ENCODE peak calls at places on chromosomes 16 and 17, in five cellular contexts. Q, Z, N, H and O are unnamed samples.

GRCh38 chr16:17467923-17468540 is 2.7 kb downstream of the XYLT1 start:
- DNase-seq in H (no peak), N (peak), Z (peak), Q (no peak), O (peak)

GRCh38 chr17:41894791-41895331 is 23.9 kb downstream of the ACLY start:
- DNase-seq in Z (peak), H (peak), N (no peak), Q (no peak), O (no peak)

GRCh38 chr16:56888806-56889205 is 23.8 kb downstream of the SLC12A3 start:
- DNase-seq in N (no peak), Q (no peak), Z (no peak), H (no peak), O (no peak)

GRCh38 chr17:61414936-61415251 is 15.3 kb downstream of the TBX2 start:
- DNase-seq in Q (no peak), Z (no peak), H (no peak), N (no peak), O (peak)

GRCh38 chr17:64964796-64965195 is 45.5 kb upstream of the LRRC37A3 start:
- DNase-seq in N (no peak), Z (no peak), H (no peak), Q (no peak), O (no peak)

GRCh38 chr17:77385750-77386501 is 245.2 kb downstream of the SEC14L1 start:
- DNase-seq in H (no peak), N (no peak), Q (no peak), Z (no peak), O (no peak)

GRCh38 chr16:17777461-17777863 is 306.7 kb upstream of the XYLT1 start:
- DNase-seq in Q (no peak), H (no peak), Z (peak), N (no peak), O (no peak)

GRCh38 chr16:47059991-47060390 is 83.8 kb downstream of the NETO2 start:
- DNase-seq in H (no peak), Q (no peak), Z (no peak), N (no peak), O (no peak)

GRCh38 chr16:78205506-78205905 is 106.1 kb downstream of the WWOX start:
- DNase-seq in H (no peak), Z (no peak), N (no peak), Q (no peak), O (no peak)

GRCh38 chr16:4624827-4625616 is 396 bp downstream of the MGRN1 start:
- DNase-seq in Z (peak), H (peak), Q (no peak), N (peak), O (peak)

DNA sequence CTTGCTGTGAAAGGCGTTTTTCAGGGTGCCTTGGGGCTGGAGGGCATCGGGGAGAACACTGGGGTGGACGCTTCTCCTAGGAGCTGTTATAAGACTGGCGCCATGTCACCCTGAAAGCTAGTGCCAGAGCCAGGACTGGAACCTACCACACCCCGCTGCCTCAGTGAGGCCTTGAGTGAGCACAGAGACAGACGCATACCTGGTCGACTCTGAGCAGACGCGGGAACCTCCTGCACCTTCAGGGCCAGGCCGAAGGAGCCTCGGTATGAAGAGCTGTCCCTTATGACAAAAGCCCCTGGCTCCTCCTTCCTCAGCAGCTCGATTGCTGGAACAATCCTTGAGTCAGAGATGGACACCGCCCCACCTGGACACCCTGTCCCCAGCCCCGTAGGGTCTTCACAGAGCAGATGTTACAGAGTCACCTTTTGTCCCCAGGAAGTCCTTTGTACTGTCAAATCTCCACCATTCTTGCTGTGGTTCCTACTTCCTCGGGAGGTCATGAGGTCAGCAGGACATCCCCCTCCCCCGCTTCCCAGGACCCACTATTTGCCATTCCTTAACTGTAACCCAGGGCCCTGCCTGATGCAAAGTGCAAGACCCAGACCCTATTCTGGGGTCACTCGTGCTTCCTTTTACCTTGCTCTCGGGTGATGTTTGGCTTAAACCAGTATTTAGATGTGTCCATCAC is 17.0 kb downstream of the TNS4 start:
- DNase-seq in Z (no peak), N (no peak), H (no peak), Q (no peak), O (no peak)
- H2BK15ac ChIP-seq in Z (peak), N (no peak), H (peak), Q (peak), O (no peak)

DNA sequence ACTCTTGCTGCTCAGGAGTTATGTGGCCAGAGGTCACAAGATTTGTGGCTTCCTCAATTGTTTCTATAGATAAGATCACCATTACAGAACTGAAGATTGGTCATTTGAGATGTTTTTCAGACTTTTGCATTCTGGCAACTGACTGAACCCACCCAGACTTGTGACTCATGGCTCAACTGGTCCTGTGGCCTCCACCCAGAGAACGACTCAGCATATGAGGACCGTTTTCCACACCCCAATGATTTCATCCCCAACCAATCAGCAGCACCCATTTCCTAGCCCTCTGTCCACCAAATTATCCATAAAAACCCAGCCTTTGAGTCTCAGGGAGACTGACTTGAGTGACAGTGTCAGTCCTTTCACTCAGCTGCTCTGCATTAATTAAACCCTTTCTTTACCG is 143.2 kb upstream of the ASIC2 start:
- DNase-seq in Q (no peak), H (peak), Z (peak), N (no peak), O (no peak)
- H2BK15ac ChIP-seq in Q (no peak), H (no peak), Z (no peak), N (no peak), O (no peak)

GRCh38 chr16:89828199-89828869 is at the start of gene SPIRE2:
- DNase-seq in Q (no peak), N (peak), H (peak), Z (peak), O (peak)
- H2BK15ac ChIP-seq in Q (no peak), N (peak), H (peak), Z (no peak), O (no peak)

GRCh38 chr17:7854078-7854777 is 638 bp upstream of the TMEM88 start:
- DNase-seq in Q (no peak), H (no peak), Z (no peak), N (no peak), O (peak)
- H2BK15ac ChIP-seq in Q (no peak), H (no peak), Z (no peak), N (no peak), O (no peak)

GRCh38 chr17:73179387-73179786 is 13.5 kb upstream of the COG1 start:
- DNase-seq in Z (no peak), N (no peak), Q (no peak), H (no peak), O (no peak)
- H2BK15ac ChIP-seq in Z (no peak), N (no peak), Q (no peak), H (no peak), O (no peak)